ENCODE peak calls at places on chromosome 6, in ten cellular contexts. One of them, this sample, is unnamed.

GRCh38 chr6:52514514-52514913 is 62.3 kb downstream of the TRAM2 start:
- DNase-seq in A549: no peak
- DNase-seq in pancreas: no peak
- DNase-seq in nephron progenitor cell: no peak
- DNase-seq in fibroblast of mammary gland: peak
- DNase-seq in fibroblast of pulmonary artery: peak
- DNase-seq in RWPE2: no peak
- DNase-seq in GM13977: no peak
- DNase-seq in CD4-positive, alpha-beta T cell: no peak
- DNase-seq in PC-3: no peak
- DNase-seq in this sample: no peak

GRCh38 chr6:71393471-71393870 is 104.9 kb downstream of the OGFRL1 start:
- DNase-seq in A549: no peak
- DNase-seq in pancreas: no peak
- DNase-seq in nephron progenitor cell: no peak
- DNase-seq in fibroblast of mammary gland: peak
- DNase-seq in fibroblast of pulmonary artery: peak
- DNase-seq in RWPE2: no peak
- DNase-seq in GM13977: no peak
- DNase-seq in CD4-positive, alpha-beta T cell: no peak
- DNase-seq in PC-3: peak
- DNase-seq in this sample: no peak

GRCh38 chr6:127924440-127924839 is 23.6 kb upstream of the THEMIS start:
- DNase-seq in A549: no peak
- DNase-seq in pancreas: no peak
- DNase-seq in nephron progenitor cell: no peak
- DNase-seq in fibroblast of mammary gland: peak
- DNase-seq in fibroblast of pulmonary artery: no peak
- DNase-seq in RWPE2: no peak
- DNase-seq in GM13977: no peak
- DNase-seq in CD4-positive, alpha-beta T cell: no peak
- DNase-seq in PC-3: no peak
- DNase-seq in this sample: no peak

GRCh38 chr6:140415266-140415665 is 1040.8 kb upstream of the CITED2 start:
- DNase-seq in A549: no peak
- DNase-seq in pancreas: no peak
- DNase-seq in nephron progenitor cell: no peak
- DNase-seq in fibroblast of mammary gland: no peak
- DNase-seq in fibroblast of pulmonary artery: no peak
- DNase-seq in RWPE2: no peak
- DNase-seq in GM13977: no peak
- DNase-seq in CD4-positive, alpha-beta T cell: no peak
- DNase-seq in PC-3: no peak
- DNase-seq in this sample: no peak

GRCh38 chr6:25061289-25061945 is 125.7 kb upstream of the RIPOR2 start:
- DNase-seq in A549: no peak
- DNase-seq in pancreas: no peak
- DNase-seq in nephron progenitor cell: no peak
- DNase-seq in fibroblast of mammary gland: peak
- DNase-seq in fibroblast of pulmonary artery: no peak
- DNase-seq in RWPE2: no peak
- DNase-seq in GM13977: no peak
- DNase-seq in CD4-positive, alpha-beta T cell: no peak
- DNase-seq in PC-3: no peak
- DNase-seq in this sample: no peak

GRCh38 chr6:26411751-26412150 is 9.7 kb downstream of the BTN3A1 start:
- DNase-seq in A549: no peak
- DNase-seq in pancreas: no peak
- DNase-seq in nephron progenitor cell: no peak
- DNase-seq in fibroblast of mammary gland: peak
- DNase-seq in fibroblast of pulmonary artery: no peak
- DNase-seq in RWPE2: no peak
- DNase-seq in GM13977: no peak
- DNase-seq in CD4-positive, alpha-beta T cell: no peak
- DNase-seq in PC-3: no peak
- DNase-seq in this sample: no peak

GRCh38 chr6:23600118-23600517 is 525.9 kb upstream of the NRSN1 start:
- DNase-seq in A549: no peak
- DNase-seq in pancreas: no peak
- DNase-seq in nephron progenitor cell: no peak
- DNase-seq in fibroblast of mammary gland: no peak
- DNase-seq in fibroblast of pulmonary artery: no peak
- DNase-seq in RWPE2: no peak
- DNase-seq in GM13977: no peak
- DNase-seq in CD4-positive, alpha-beta T cell: no peak
- DNase-seq in PC-3: no peak
- DNase-seq in this sample: no peak

GRCh38 chr6:140264451-140264850 is 890.0 kb upstream of the CITED2 start:
- DNase-seq in A549: no peak
- DNase-seq in pancreas: no peak
- DNase-seq in nephron progenitor cell: no peak
- DNase-seq in fibroblast of mammary gland: peak
- DNase-seq in fibroblast of pulmonary artery: no peak
- DNase-seq in RWPE2: no peak
- DNase-seq in GM13977: no peak
- DNase-seq in CD4-positive, alpha-beta T cell: no peak
- DNase-seq in PC-3: peak
- DNase-seq in this sample: no peak

GRCh38 chr6:170404697-170405096 is 98.1 kb downstream of the FAM120B start:
- DNase-seq in A549: no peak
- DNase-seq in pancreas: no peak
- DNase-seq in nephron progenitor cell: no peak
- DNase-seq in fibroblast of mammary gland: no peak
- DNase-seq in fibroblast of pulmonary artery: peak
- DNase-seq in RWPE2: no peak
- DNase-seq in GM13977: no peak
- DNase-seq in CD4-positive, alpha-beta T cell: no peak
- DNase-seq in PC-3: no peak
- DNase-seq in this sample: no peak

GRCh38 chr6:108078191-108078590 is 3.6 kb upstream of the OSTM1 start:
- DNase-seq in A549: no peak
- DNase-seq in pancreas: no peak
- DNase-seq in nephron progenitor cell: no peak
- DNase-seq in fibroblast of mammary gland: no peak
- DNase-seq in fibroblast of pulmonary artery: no peak
- DNase-seq in RWPE2: no peak
- DNase-seq in GM13977: no peak
- DNase-seq in CD4-positive, alpha-beta T cell: no peak
- DNase-seq in PC-3: no peak
- DNase-seq in this sample: no peak
- TF ChIP-seq CTCF in A549: no peak
- TF ChIP-seq CTCF in pancreas: no peak
- TF ChIP-seq CTCF in nephron progenitor cell: no peak
- TF ChIP-seq CTCF in fibroblast of mammary gland: no peak
- TF ChIP-seq CTCF in fibroblast of pulmonary artery: no peak
- TF ChIP-seq CTCF in RWPE2: no peak
- TF ChIP-seq CTCF in GM13977: no peak
- TF ChIP-seq CTCF in CD4-positive, alpha-beta T cell: no peak
- TF ChIP-seq CTCF in PC-3: no peak
- TF ChIP-seq CTCF in this sample: no peak

GRCh38 chr6:16354692-16355091 is 116.3 kb downstream of the GMPR start:
- DNase-seq in A549: no peak
- DNase-seq in pancreas: no peak
- DNase-seq in nephron progenitor cell: no peak
- DNase-seq in fibroblast of mammary gland: no peak
- DNase-seq in fibroblast of pulmonary artery: no peak
- DNase-seq in RWPE2: no peak
- DNase-seq in GM13977: no peak
- DNase-seq in CD4-positive, alpha-beta T cell: no peak
- DNase-seq in PC-3: no peak
- DNase-seq in this sample: no peak

GRCh38 chr6:16358531-16359138 is 120.2 kb downstream of the GMPR start:
- DNase-seq in A549: no peak
- DNase-seq in pancreas: no peak
- DNase-seq in nephron progenitor cell: no peak
- DNase-seq in fibroblast of mammary gland: no peak
- DNase-seq in fibroblast of pulmonary artery: no peak
- DNase-seq in RWPE2: no peak
- DNase-seq in GM13977: no peak
- DNase-seq in CD4-positive, alpha-beta T cell: no peak
- DNase-seq in PC-3: no peak
- DNase-seq in this sample: no peak

GRCh38 chr6:16352821-16353438 is 114.5 kb downstream of the GMPR start:
- DNase-seq in A549: no peak
- DNase-seq in pancreas: no peak
- DNase-seq in nephron progenitor cell: no peak
- DNase-seq in fibroblast of mammary gland: no peak
- DNase-seq in fibroblast of pulmonary artery: no peak
- DNase-seq in RWPE2: no peak
- DNase-seq in GM13977: no peak
- DNase-seq in CD4-positive, alpha-beta T cell: no peak
- DNase-seq in PC-3: no peak
- DNase-seq in this sample: no peak

GRCh38 chr6:16355238-16355637 is 116.9 kb downstream of the GMPR start:
- DNase-seq in A549: no peak
- DNase-seq in pancreas: no peak
- DNase-seq in nephron progenitor cell: no peak
- DNase-seq in fibroblast of mammary gland: no peak
- DNase-seq in fibroblast of pulmonary artery: no peak
- DNase-seq in RWPE2: no peak
- DNase-seq in GM13977: no peak
- DNase-seq in CD4-positive, alpha-beta T cell: no peak
- DNase-seq in PC-3: no peak
- DNase-seq in this sample: no peak

DNA sequence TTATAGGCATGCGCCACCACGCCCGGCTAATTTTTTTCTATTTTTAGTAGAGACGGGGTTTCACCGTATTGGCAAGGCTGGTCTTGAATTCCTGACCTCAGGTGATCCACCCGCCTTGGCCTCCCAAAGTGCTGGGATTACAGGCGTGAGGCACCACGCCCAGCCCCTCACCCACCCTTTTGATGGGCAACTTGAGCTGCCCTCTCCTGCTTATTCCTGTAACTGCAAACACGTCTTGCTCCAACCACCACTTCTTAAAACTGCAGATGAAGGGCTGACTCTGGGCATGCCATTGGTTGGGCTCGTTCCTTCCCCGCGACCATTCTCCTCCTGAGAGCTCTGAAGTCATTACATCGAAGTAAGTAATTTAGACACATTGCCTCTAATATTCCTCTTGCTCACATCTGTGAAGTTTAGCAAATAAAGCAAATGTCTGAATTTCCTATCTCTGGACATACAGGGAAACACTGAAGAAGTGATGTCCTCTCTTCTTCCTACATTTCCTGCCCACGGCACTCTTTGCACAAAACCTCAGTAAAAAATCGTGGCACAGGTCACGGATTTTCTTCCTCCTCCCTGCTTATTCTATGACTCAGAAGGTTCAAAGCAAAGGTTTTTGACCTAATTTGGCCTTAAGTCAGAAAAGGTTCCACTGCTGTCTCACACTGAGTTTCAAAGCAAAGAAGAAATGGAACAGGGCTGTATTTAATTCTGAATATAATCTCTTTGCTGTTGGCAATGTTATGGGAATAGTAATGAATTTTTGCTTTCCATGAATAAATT is 117.5 kb downstream of the GMPR start:
- DNase-seq in A549: no peak
- DNase-seq in pancreas: no peak
- DNase-seq in nephron progenitor cell: no peak
- DNase-seq in fibroblast of mammary gland: peak
- DNase-seq in fibroblast of pulmonary artery: peak
- DNase-seq in RWPE2: no peak
- DNase-seq in GM13977: no peak
- DNase-seq in CD4-positive, alpha-beta T cell: no peak
- DNase-seq in PC-3: peak
- DNase-seq in this sample: no peak
- TF ChIP-seq CTCF in A549: no peak
- TF ChIP-seq CTCF in pancreas: no peak
- TF ChIP-seq CTCF in nephron progenitor cell: no peak
- TF ChIP-seq CTCF in fibroblast of mammary gland: no peak
- TF ChIP-seq CTCF in fibroblast of pulmonary artery: no peak
- TF ChIP-seq CTCF in RWPE2: no peak
- TF ChIP-seq CTCF in GM13977: no peak
- TF ChIP-seq CTCF in CD4-positive, alpha-beta T cell: no peak
- TF ChIP-seq CTCF in PC-3: no peak
- TF ChIP-seq CTCF in this sample: no peak

DNA sequence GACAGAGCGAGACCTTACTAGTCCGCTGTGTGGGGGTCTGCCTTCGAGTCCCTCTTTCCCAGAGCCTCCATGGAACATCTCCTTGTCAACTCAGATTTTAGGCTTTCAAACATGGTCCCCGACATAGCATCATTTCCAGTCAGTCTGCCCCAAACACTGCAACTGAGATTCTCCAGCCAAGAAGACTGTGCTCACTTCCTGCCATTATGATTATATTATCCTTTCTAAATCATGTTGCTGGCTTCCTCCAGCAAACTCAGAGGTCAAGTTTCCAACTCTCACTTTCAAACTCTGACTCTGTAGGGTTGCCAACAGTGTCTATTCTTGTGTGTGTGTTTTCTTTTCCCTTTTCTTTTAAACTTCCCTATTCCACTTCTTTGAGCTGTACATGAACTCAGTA is 61.1 kb upstream of the TRAF3IP2 start:
- DNase-seq in A549: no peak
- DNase-seq in pancreas: no peak
- DNase-seq in nephron progenitor cell: no peak
- DNase-seq in fibroblast of mammary gland: peak
- DNase-seq in fibroblast of pulmonary artery: peak
- DNase-seq in RWPE2: no peak
- DNase-seq in GM13977: no peak
- DNase-seq in CD4-positive, alpha-beta T cell: no peak
- DNase-seq in PC-3: no peak
- DNase-seq in this sample: no peak
- TF ChIP-seq CTCF in A549: no peak
- TF ChIP-seq CTCF in pancreas: no peak
- TF ChIP-seq CTCF in nephron progenitor cell: no peak
- TF ChIP-seq CTCF in fibroblast of mammary gland: no peak
- TF ChIP-seq CTCF in fibroblast of pulmonary artery: no peak
- TF ChIP-seq CTCF in RWPE2: no peak
- TF ChIP-seq CTCF in GM13977: no peak
- TF ChIP-seq CTCF in CD4-positive, alpha-beta T cell: no peak
- TF ChIP-seq CTCF in PC-3: no peak
- TF ChIP-seq CTCF in this sample: no peak

DNA sequence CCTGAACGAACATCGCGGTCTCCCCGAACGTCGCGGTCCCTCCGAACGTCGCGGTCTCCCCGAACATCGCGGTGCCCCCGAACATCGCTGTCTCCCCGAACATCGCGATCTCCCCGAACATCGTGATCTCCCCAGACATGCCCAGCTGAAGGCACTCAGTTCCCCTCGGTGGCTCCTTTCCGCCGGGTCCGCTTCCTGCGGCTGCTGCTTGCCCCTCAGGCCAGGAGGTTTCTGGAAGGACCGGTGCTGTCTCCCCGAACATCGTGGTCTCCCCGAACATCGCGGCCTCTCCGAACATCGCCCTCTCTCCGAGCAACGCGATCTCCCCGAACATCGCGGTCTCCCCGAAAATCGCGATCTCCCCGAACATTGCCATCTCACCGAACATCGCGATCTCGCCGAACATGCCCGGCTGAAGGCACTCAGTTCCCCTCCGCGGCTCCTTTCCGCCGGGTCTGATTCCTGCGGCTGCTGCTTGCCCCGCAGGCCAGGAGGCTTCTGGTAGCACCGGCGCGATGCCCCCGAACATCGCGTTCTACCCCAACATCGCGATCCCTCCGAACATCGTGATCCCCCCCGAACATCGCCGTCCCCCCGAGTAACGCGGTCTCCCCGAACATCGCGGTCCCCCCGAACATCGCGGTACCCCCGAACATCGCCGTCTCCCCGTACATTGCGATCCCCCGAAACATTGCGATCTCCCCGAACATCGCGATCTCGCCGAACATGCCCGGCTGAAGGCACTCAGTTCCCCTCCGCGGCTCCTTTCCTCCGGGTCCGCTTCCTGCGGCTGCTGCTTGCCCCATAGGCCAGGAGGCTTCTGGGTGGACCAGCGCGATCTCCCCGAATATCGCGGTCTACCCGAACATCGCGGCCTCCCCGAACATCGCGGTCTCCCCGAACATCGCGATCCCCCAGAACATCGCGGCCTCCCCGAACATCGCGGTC is 774 bp downstream of the ULBP1 start:
- DNase-seq in A549: no peak
- DNase-seq in pancreas: no peak
- DNase-seq in nephron progenitor cell: peak
- DNase-seq in fibroblast of mammary gland: peak
- DNase-seq in fibroblast of pulmonary artery: peak
- DNase-seq in RWPE2: no peak
- DNase-seq in GM13977: no peak
- DNase-seq in CD4-positive, alpha-beta T cell: no peak
- DNase-seq in PC-3: no peak
- DNase-seq in this sample: peak
- TF ChIP-seq CTCF in A549: no peak
- TF ChIP-seq CTCF in pancreas: no peak
- TF ChIP-seq CTCF in nephron progenitor cell: no peak
- TF ChIP-seq CTCF in fibroblast of mammary gland: no peak
- TF ChIP-seq CTCF in fibroblast of pulmonary artery: no peak
- TF ChIP-seq CTCF in RWPE2: no peak
- TF ChIP-seq CTCF in GM13977: no peak
- TF ChIP-seq CTCF in CD4-positive, alpha-beta T cell: no peak
- TF ChIP-seq CTCF in PC-3: no peak
- TF ChIP-seq CTCF in this sample: no peak

This sample was measured in GM13976.